ENCODE peak calls at places on chromosomes 1 and 21, in seven cellular contexts. L, A, K, X, V, Z and U are unnamed samples.
A peak's percentile ranks its signal among the peaks of the same experiment; 100 is the strongest.

GRCh38 chr1:149885364-149886111 is 13.8 kb upstream of the BOLA1 start:
- DNase-seq in L (peak; percentile 94), A (peak; percentile 75), K (peak; percentile 77), X (peak; percentile 93), V (peak; percentile 94), Z (peak; percentile 81), U (no peak)

GRCh38 chr21:17769049-17769845 is 49.9 kb downstream of the C21orf91 start:
- DNase-seq in L (no peak), A (no peak), K (no peak), X (no peak), V (peak; percentile 76), Z (no peak), U (no peak)

GRCh38 chr1:7379445-7379971 is 391.6 kb upstream of the VAMP3 start:
- DNase-seq in L (peak; percentile 88), A (no peak), K (peak; percentile 44), X (no peak), V (peak; percentile 45), Z (no peak), U (peak; percentile 42)

GRCh38 chr1:153612755-153613331 is at the start of gene S100A16:
- DNase-seq in L (peak; percentile 93), A (peak; percentile 75), K (no peak), X (peak; percentile 83), V (peak; percentile 95), Z (peak; percentile 81), U (no peak)

GRCh38 chr1:116490588-116490987 is 80.2 kb downstream of the CD58 start:
- DNase-seq in L (no peak), A (no peak), K (no peak), X (no peak), V (no peak), Z (no peak), U (no peak)

GRCh38 chr1:34770891-34771508 is 10.0 kb upstream of the GJB3 start:
- DNase-seq in L (no peak), A (no peak), K (no peak), X (no peak), V (no peak), Z (no peak), U (no peak)

GRCh38 chr1:31706384-31707058 is 2.7 kb upstream of the COL16A1 start:
- DNase-seq in L (no peak), A (no peak), K (no peak), X (no peak), V (no peak), Z (no peak), U (no peak)

GRCh38 chr1:42941640-42942330 is 16.9 kb downstream of the SLC2A1 start:
- DNase-seq in L (peak; percentile 83), A (no peak), K (peak; percentile 77), X (peak; percentile 84), V (peak; percentile 97), Z (no peak), U (no peak)

GRCh38 chr1:154176341-154176740 is 15.6 kb downstream of the TPM3 start:
- DNase-seq in L (no peak), A (no peak), K (peak; percentile 64), X (no peak), V (peak; percentile 40), Z (no peak), U (no peak)

GRCh38 chr1:221263831-221264767 is 384.9 kb downstream of the HLX start:
- DNase-seq in L (peak; percentile 76), A (peak; percentile 57), K (peak; percentile 79), X (no peak), V (peak; percentile 84), Z (no peak), U (no peak)

GRCh38 chr1:11927866-11928592 is 1.8 kb upstream of the KIAA2013 start:
- DNase-seq in L (no peak), A (no peak), K (no peak), X (no peak), V (peak; percentile 84), Z (no peak), U (no peak)

GRCh38 chr1:40394456-40395172 is 21.1 kb downstream of the SMAP2 start:
- DNase-seq in L (no peak), A (no peak), K (no peak), X (no peak), V (no peak), Z (no peak), U (no peak)

GRCh38 chr21:43361493-43362296 is 65.2 kb downstream of the SIK1 start:
- DNase-seq in L (peak; percentile 83), A (no peak), K (peak; percentile 32), X (no peak), V (no peak), Z (no peak), U (no peak)

GRCh38 chr1:82273816-82274215 is 473.1 kb downstream of the ADGRL2 start:
- DNase-seq in L (no peak), A (no peak), K (no peak), X (no peak), V (no peak), Z (no peak), U (no peak)

GRCh38 chr1:173206816-173207595 is at the start of gene TNFSF4:
- DNase-seq in L (no peak), A (no peak), K (no peak), X (no peak), V (no peak), Z (peak; percentile 36), U (no peak)

GRCh38 chr1:208089151-208089550 is 155.0 kb downstream of the PLXNA2 start:
- DNase-seq in L (no peak), A (no peak), K (no peak), X (no peak), V (no peak), Z (no peak), U (no peak)

DNA sequence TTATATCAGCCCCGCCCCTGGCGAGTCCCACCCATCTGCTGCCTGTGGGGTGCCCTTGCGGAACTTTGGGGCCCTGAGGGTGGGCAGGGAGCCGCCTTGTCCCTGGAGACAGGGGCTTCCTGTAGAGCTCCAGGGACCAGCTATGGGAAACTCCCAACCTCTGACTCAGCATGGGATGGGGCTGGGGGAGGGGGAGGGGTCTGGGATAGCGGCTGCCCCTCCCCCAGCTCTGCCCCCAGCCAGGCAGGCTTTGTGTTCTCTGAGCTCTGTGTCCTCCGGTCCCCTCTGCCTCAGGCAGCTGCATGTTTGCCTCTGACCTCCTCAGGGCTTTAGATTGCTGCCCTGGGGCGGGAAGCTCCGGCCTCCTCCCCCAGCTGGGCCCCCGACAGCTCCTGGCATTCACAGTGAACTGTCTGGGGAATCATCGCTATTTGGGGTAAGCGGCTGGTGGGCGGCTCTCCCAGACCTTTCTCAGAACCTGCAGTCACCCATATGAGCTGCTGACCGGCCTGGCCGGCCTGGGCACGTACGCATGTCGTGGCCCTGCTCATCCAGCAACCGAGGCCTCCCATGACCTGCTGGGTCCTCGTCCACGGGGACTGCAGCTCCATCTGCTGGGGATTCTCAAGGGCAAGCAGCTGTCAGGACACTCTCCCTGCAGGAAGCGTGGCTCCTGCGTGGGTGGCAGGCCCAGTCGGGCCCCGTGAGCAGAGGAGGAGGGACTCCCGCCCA is 17.1 kb downstream of the ARHGEF16 start:
- DNase-seq in L (no peak), A (peak; percentile 74), K (no peak), X (peak; percentile 47), V (no peak), Z (no peak), U (no peak)
- TF ChIP-seq CTCF in L (no peak), A (no peak), K (peak; percentile 44), X (peak; percentile 29), V (peak; percentile 46), Z (no peak), U (peak; percentile 80)

DNA sequence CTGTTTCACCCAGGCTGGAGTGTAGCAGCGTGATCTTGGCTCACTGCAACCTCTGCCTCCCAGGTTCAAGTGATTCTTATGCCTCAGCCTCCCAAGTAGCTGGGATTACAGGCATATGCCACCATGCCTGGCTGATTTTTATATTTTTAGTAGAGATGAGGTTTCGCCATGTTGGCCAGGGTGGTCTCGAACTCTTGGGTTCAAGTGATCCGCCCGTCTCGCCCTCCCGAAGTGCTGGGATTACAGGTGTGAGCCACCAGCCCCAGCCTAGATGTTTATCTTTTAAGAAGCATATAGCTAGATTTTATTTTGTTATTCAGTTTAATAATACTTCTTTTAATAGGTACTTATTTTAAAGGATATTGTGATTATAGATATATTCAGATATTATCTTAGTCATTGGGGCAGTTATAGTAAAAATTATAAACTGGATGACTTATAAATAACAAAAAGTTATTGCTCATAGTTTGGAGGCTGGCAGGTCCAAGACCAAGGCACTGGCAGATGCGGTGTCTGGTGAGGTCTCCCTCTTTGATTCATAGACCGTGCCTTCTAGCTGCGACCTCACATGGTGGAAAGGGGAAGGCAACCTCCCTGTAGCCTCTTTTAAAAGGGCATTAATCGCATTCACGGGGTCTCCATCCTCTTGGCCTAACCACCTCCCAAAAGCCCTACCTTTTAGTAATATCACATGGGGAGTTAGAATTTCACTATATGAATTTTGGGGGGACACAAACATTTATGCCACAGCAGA is 3.1 kb upstream of the KCNE2 start:
- DNase-seq in L (no peak), A (peak; percentile 24), K (no peak), X (no peak), V (peak; percentile 15), Z (no peak), U (no peak)
- TF ChIP-seq CTCF in L (no peak), A (no peak), K (no peak), X (no peak), V (peak; percentile 29), Z (no peak), U (no peak)

GRCh38 chr1:81071072-81071858 is 729.5 kb upstream of the ADGRL2 start:
- DNase-seq in L (no peak), A (no peak), K (no peak), X (no peak), V (peak; percentile 20), Z (no peak), U (no peak)

DNA sequence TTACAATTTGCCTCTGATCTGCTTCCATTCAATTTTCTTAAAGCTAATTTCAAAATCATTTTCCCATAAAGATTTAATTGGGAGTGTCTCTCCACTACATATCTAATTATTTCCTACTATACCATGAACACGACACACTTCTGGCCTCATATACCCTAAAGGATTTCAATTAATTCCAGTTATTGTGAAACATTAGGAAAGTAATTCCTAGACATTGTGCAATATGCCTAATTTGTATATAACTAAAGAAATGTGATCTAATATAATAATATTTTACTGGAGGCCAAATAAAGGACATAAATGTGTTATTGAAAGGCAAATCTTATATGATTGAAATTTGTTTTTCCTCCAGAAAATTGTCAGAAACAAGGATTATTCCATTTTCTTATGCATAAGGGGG is 727.2 kb upstream of the ADGRL2 start:
- DNase-seq in L (no peak), A (no peak), K (no peak), X (no peak), V (no peak), Z (no peak), U (no peak)
- TF ChIP-seq CTCF in L (no peak), A (no peak), K (no peak), X (no peak), V (no peak), Z (no peak), U (no peak)

DNA sequence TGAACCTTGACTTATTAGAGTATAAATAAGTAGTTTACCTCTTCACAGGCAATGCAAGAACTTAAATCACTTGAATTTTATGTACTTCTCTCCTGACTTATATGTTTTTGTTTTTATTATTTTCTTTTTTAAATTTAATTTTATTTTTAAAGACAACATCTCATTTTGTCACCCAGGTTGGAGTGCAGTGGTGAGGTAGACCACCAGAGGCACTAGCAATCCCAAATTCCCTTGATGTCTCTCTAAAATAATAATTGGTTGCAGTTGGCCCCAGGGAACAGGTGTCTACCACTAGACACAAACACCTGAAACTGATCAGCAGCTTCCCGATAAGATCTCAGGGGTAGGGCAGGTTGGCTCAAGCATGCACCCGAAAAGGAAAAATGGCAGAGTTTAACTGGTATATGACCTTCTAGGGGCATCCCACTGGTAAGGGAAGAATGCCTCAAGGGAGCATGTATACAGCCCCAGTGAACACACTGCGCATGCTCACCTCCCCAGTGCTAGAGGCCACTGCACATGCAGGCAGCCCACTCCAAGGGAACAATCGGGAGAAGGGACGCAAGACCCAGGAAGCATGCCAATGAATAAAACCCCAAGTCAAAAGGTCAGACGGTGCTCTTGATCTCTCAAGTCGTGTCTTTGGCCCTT is 14.6 kb downstream of the EXOC8 start:
- DNase-seq in L (no peak), A (no peak), K (no peak), X (no peak), V (no peak), Z (no peak), U (no peak)
- TF ChIP-seq CTCF in L (no peak), A (no peak), K (peak; percentile 9), X (no peak), V (no peak), Z (no peak), U (peak; percentile 24)